ENCODE peak calls at places on chromosomes 2 and 18, in ten cellular contexts. M, C, K, W, T, O, U, X, Q and D are unnamed samples.

GRCh38 chr2:5549061-5549601 is 143.1 kb upstream of the SOX11 start:
- DNase-seq in M (no peak), U (no peak), W (no peak), T (peak; percentile 36), Q (no peak), K (peak; percentile 15), O (no peak), X (no peak), C (no peak), D (no peak)

GRCh38 chr2:37228788-37229187 is 2.6 kb downstream of the CEBPZ start:
- DNase-seq in K (no peak), U (no peak), Q (no peak), T (no peak), O (no peak), C (no peak), M (no peak), W (no peak), X (no peak), D (no peak)

GRCh38 chr2:74179063-74179865 is 585 bp upstream of the MOB1A start:
- DNase-seq in Q (no peak), X (no peak), W (no peak), K (no peak), O (no peak), M (no peak), T (no peak), U (no peak), C (peak; percentile 4), D (no peak)

GRCh38 chr18:30954262-30954661 is 88.3 kb downstream of the DSC3 start:
- DNase-seq in Q (no peak), T (no peak), W (no peak), C (no peak), U (no peak), K (no peak), O (no peak), M (no peak), X (no peak), D (no peak)

GRCh38 chr2:162085090-162085891 is 11.3 kb upstream of the DPP4 start:
- DNase-seq in U (no peak), T (peak; percentile 92), K (peak; percentile 46), X (no peak), C (no peak), Q (no peak), O (no peak), W (no peak), M (no peak), D (no peak)

GRCh38 chr2:157848242-157848641 is 27.9 kb downstream of the ACVR1 start:
- DNase-seq in K (no peak), W (no peak), M (no peak), X (no peak), O (no peak), U (no peak), C (no peak), T (no peak), Q (no peak), D (no peak)

GRCh38 chr2:55500025-55500424 is 19.5 kb upstream of the CFAP36 start:
- DNase-seq in O (no peak), Q (no peak), U (no peak), X (no peak), C (no peak), K (no peak), T (peak; percentile 74), W (no peak), M (no peak), D (no peak)

GRCh38 chr2:205734436-205734835 is 52.1 kb downstream of the NRP2 start:
- DNase-seq in K (peak; percentile 70), M (peak; percentile 62), X (no peak), O (peak; percentile 74), T (peak; percentile 90), Q (no peak), U (no peak), C (no peak), W (no peak), D (no peak)

GRCh38 chr18:13260114-13260926 is 41.8 kb downstream of the LDLRAD4 start:
- DNase-seq in X (no peak), C (no peak), O (no peak), W (no peak), U (no peak), K (no peak), M (no peak), T (no peak), Q (no peak), D (no peak)

GRCh38 chr18:13261658-13262357 is 43.2 kb downstream of the LDLRAD4 start:
- DNase-seq in O (no peak), C (no peak), U (no peak), K (no peak), M (peak; percentile 57), Q (no peak), X (no peak), W (no peak), T (no peak), D (no peak)

GRCh38 chr18:13258792-13259385 is 40.3 kb downstream of the LDLRAD4 start:
- DNase-seq in W (no peak), X (no peak), C (no peak), Q (no peak), T (no peak), U (no peak), O (no peak), K (no peak), M (no peak), D (no peak)

GRCh38 chr18:13260927-13261471 is 42.4 kb downstream of the LDLRAD4 start:
- DNase-seq in K (no peak), U (no peak), Q (no peak), C (no peak), W (no peak), X (no peak), O (no peak), M (no peak), T (no peak), D (no peak)

GRCh38 chr18:13259701-13260100 is 41.1 kb downstream of the LDLRAD4 start:
- DNase-seq in X (no peak), T (no peak), U (no peak), W (no peak), O (no peak), M (no peak), C (no peak), Q (no peak), K (no peak), D (no peak)
- H3K27ac ChIP-seq in X (no peak overlapping the region), T (no peak overlapping the region), U (no peak overlapping the region), W (peak overlapping the region; percentile 58), O (no peak overlapping the region), M (no peak overlapping the region), C (no peak overlapping the region), Q (no peak overlapping the region), K (no peak overlapping the region), D (no peak overlapping the region)

DNA sequence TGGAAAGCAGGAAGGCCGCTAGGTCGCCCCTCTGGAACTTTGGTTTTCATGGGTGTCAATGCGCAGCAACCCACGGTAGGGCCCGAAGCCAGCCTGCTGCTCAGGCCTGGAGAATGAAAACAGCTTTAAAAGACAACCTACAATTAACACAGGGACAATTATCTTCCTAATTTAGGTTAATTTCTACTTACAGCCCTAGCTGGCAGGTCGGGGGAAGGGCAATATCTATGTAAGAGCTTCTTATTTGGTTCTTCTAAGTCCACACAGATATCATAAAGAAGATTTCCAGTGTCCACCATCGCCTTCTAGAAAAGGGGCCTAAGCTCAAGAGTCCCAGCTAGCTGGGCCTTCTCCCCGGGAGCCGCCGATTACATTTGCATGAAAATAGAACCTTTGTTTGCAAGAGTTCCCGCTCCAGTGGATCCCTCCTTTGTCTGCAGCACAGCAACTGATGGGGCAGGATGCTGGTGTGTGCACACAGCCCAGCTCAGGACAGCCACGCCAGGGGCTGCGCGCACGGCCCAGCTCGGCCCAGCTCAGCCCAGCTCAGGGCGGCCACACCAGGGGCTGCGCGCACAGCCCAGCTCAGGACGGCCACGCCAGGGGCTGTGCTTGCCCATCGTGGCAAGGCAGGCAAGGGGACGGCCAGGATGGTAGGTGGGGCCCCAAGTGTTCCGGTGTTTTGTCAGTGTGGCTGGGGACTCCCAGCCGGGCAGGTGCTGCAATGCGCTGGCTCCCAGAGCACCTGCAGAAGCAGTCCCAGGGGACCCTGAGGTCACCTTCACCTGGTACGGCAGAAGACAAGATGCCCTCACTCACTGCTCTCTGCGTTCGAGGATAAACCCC is 109.1 kb downstream of the HDAC4 start:
- DNase-seq in U (peak; percentile 53), C (peak; percentile 60), Q (peak; percentile 63), K (no peak), T (no peak), W (peak; percentile 50), O (no peak), M (peak; percentile 89), X (no peak), D (no peak)
- H3K27ac ChIP-seq in U (peak overlapping the region; percentile 28), C (peak overlapping the region; percentile 93), Q (peak overlapping the region; percentile 63), K (no peak overlapping the region), T (no peak overlapping the region), W (peak overlapping the region; percentile 97), O (peak overlapping the region; percentile 58), M (no peak overlapping the region), X (no peak overlapping the region), D (peak overlapping the region; percentile 43)

GRCh38 chr2:188524519-188525113 is 232.9 kb downstream of the GULP1 start:
- DNase-seq in X (peak; percentile 24), C (no peak), W (no peak), Q (no peak), T (peak; percentile 69), U (no peak), O (peak; percentile 11), K (peak; percentile 36), M (no peak), D (no peak)

GRCh38 chr2:188518391-188518790 is 226.7 kb downstream of the GULP1 start:
- DNase-seq in O (no peak), X (no peak), Q (no peak), C (no peak), U (no peak), T (peak; percentile 49), W (no peak), M (no peak), K (no peak), D (no peak)

GRCh38 chr2:188523901-188524300 is 232.2 kb downstream of the GULP1 start:
- DNase-seq in O (no peak), U (no peak), X (no peak), K (no peak), W (no peak), T (peak; percentile 28), C (no peak), M (no peak), Q (no peak), D (no peak)

GRCh38 chr2:188519133-188519532 is 227.5 kb downstream of the GULP1 start:
- DNase-seq in X (no peak), M (no peak), W (no peak), T (peak; percentile 70), C (no peak), O (no peak), U (no peak), Q (no peak), K (no peak), D (no peak)

DNA sequence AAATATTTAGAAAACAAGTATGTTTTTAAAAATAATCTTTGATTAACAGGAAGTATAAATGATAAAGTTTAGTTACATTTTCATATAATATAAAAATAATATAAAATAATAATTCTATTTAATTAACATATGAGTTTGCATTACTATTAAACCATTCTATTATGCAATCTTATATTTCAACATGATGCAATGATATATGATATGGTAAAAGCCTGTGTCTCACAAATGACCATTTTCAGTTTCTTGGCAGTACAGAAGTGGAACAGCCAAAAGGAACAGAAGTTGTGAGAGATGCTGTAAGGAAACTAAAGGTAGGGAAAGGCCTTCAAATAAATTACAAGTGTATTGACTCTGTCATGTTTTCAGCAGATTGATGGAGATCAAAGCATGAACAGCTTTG is 230.8 kb downstream of the GULP1 start:
- DNase-seq in Q (no peak), C (no peak), W (no peak), M (no peak), K (no peak), T (peak; percentile 10), X (no peak), O (no peak), U (no peak), D (no peak)
- H3K27ac ChIP-seq in Q (no peak overlapping the region), C (no peak overlapping the region), W (no peak overlapping the region), M (no peak overlapping the region), K (no peak overlapping the region), T (no peak overlapping the region), X (no peak overlapping the region), O (no peak overlapping the region), U (no peak overlapping the region), D (no peak overlapping the region)

GRCh38 chr2:10846110-10846861 is 33.7 kb upstream of the PDIA6 start:
- DNase-seq in M (no peak), T (no peak), X (no peak), Q (no peak), K (no peak), W (no peak), O (peak; percentile 17), C (no peak), U (no peak), D (no peak)

GRCh38 chr2:10847008-10847407 is 34.4 kb upstream of the PDIA6 start:
- DNase-seq in T (no peak), O (no peak), W (peak; percentile 88), U (peak; percentile 88), K (no peak), X (no peak), Q (no peak), C (peak; percentile 53), M (no peak), D (no peak)

GRCh38 chr2:10842506-10842905 is 29.9 kb upstream of the PDIA6 start:
- DNase-seq in O (no peak), C (no peak), Q (no peak), X (no peak), M (no peak), W (no peak), K (no peak), T (no peak), U (no peak), D (no peak)

GRCh38 chr2:10844083-10844482 is 31.5 kb upstream of the PDIA6 start:
- DNase-seq in M (peak; percentile 94), O (peak; percentile 46), T (peak; percentile 38), C (peak; percentile 25), Q (peak; percentile 79), K (no peak), W (peak; percentile 93), X (no peak), U (peak; percentile 89), D (peak; percentile 26)

GRCh38 chr2:10845640-10846039 is 33.1 kb upstream of the PDIA6 start:
- DNase-seq in T (no peak), M (no peak), K (no peak), Q (no peak), C (no peak), U (no peak), O (no peak), X (no peak), W (no peak), D (no peak)
- H3K27ac ChIP-seq in T (no peak overlapping the region), M (no peak overlapping the region), K (no peak overlapping the region), Q (no peak overlapping the region), C (no peak overlapping the region), U (peak overlapping the region; percentile 96), O (peak overlapping the region; percentile 42), X (no peak overlapping the region), W (peak overlapping the region; percentile 74), D (no peak overlapping the region)